ENCODE peak calls at places on chromosomes 11 and 22, in six cellular contexts. D is stimulated activated CD4-positive, alpha-beta T cell treated with anti-CD3 and anti-CD28 coated beads, Interleukin-4, amount 100 ng/mL, for 48 hours; E is stimulated activated CD8-positive, alpha-beta memory T cell treated with anti-CD3 and anti-CD28 coated beads, Interleukin-15, amount 100 ng/mL, for 1 hour; L is dorsolateral prefrontal cortex; O is bronchial epithelial cell; N is activated CD4-positive, alpha-beta T cell treated with anti-CD3 and anti-CD28 coated beads, Interleukin-2, amount 10 ng/mL, durations not matched to agents 7 days and 5 days. V is an unnamed sample.

GRCh38 chr22:38080847-38081635 is 2.9 kb downstream of the SLC16A8 start:
- DNase-seq in E (no peak), L (no peak), N (no peak), O (no peak), D (no peak), V (no peak)

GRCh38 chr22:33577862-33578411 is 342.3 kb downstream of the LARGE1 start:
- DNase-seq in O (no peak), N (no peak), D (no peak), L (no peak), E (no peak), V (no peak)

GRCh38 chr11:118892515-118892914 is 8.8 kb downstream of the CXCR5 start:
- DNase-seq in D (no peak), N (peak; percentile 76), L (no peak), E (no peak), O (no peak), V (no peak)

GRCh38 chr11:88849368-88849767 is 216.4 kb downstream of the GRM5 start:
- DNase-seq in N (no peak), L (no peak), E (no peak), D (no peak), O (peak; percentile 76), V (peak; percentile 26)

GRCh38 chr22:39456262-39457046 is at the start of gene MGAT3:
- DNase-seq in N (peak; percentile 33), E (no peak), L (no peak), O (no peak), D (no peak), V (no peak)

GRCh38 chr22:27747396-27748256 is 53.9 kb downstream of the MN1 start:
- DNase-seq in N (no peak), D (no peak), O (peak; percentile 26), E (no peak), L (no peak), V (no peak)

GRCh38 chr11:46127150-46127638 is 5.9 kb upstream of the PHF21A start:
- DNase-seq in D (peak; percentile 40), E (peak; percentile 10), O (peak; percentile 83), L (no peak), N (peak; percentile 79), V (peak; percentile 6)

GRCh38 chr11:26490546-26490945 is 81.5 kb downstream of the MUC15 start:
- DNase-seq in O (no peak), N (no peak), D (no peak), L (no peak), E (no peak), V (no peak)